ENCODE peak calls at places on chromosomes 16 and 17, in four cellular contexts. One of them, this sample, is unnamed.

GRCh38 chr17:62854026-62854425 is 45.9 kb upstream of the MARCHF10 start:
- DNase-seq in lung microvascular endothelial cell: no peak
- DNase-seq in upper lobe of left lung: no peak
- DNase-seq in cardiac muscle cell: no peak
- DNase-seq in this sample: peak; percentile 8

GRCh38 chr17:35312346-35312745 is 61.1 kb downstream of the SLFN11 start:
- DNase-seq in lung microvascular endothelial cell: no peak
- DNase-seq in upper lobe of left lung: no peak
- DNase-seq in cardiac muscle cell: no peak
- DNase-seq in this sample: no peak

GRCh38 chr16:47634126-47634525 is 173.0 kb downstream of the PHKB start:
- DNase-seq in lung microvascular endothelial cell: no peak
- DNase-seq in upper lobe of left lung: no peak
- DNase-seq in cardiac muscle cell: no peak
- DNase-seq in this sample: no peak

GRCh38 chr17:17071531-17072360 is 29.5 kb downstream of the MPRIP start:
- DNase-seq in lung microvascular endothelial cell: no peak
- DNase-seq in upper lobe of left lung: no peak
- DNase-seq in cardiac muscle cell: no peak
- DNase-seq in this sample: no peak

GRCh38 chr17:2690165-2691068 is 21.1 kb downstream of the CLUH start:
- DNase-seq in lung microvascular endothelial cell: no peak
- DNase-seq in upper lobe of left lung: no peak
- DNase-seq in cardiac muscle cell: no peak
- DNase-seq in this sample: no peak

GRCh38 chr17:71423871-71424546 is 696.8 kb upstream of the SOX9 start:
- DNase-seq in lung microvascular endothelial cell: no peak
- DNase-seq in upper lobe of left lung: no peak
- DNase-seq in cardiac muscle cell: no peak
- DNase-seq in this sample: no peak

GRCh38 chr17:4796550-4796915 is 569 bp downstream of the PSMB6 start:
- DNase-seq in lung microvascular endothelial cell: peak; percentile 66
- DNase-seq in upper lobe of left lung: no peak
- DNase-seq in cardiac muscle cell: peak; percentile 52
- DNase-seq in this sample: peak; percentile 69

GRCh38 chr16:86899757-86900156 is 321.4 kb downstream of the FOXL1 start:
- DNase-seq in lung microvascular endothelial cell: peak; percentile 97
- DNase-seq in upper lobe of left lung: no peak
- DNase-seq in cardiac muscle cell: no peak
- DNase-seq in this sample: no peak

GRCh38 chr17:81379523-81379942 is 15.7 kb upstream of the BAHCC1 start:
- DNase-seq in lung microvascular endothelial cell: peak; percentile 19
- DNase-seq in upper lobe of left lung: no peak
- DNase-seq in cardiac muscle cell: no peak
- DNase-seq in this sample: peak; percentile 56

GRCh38 chr17:30396129-30396528 is 17.4 kb downstream of the CPD start:
- DNase-seq in lung microvascular endothelial cell: no peak
- DNase-seq in upper lobe of left lung: no peak
- DNase-seq in cardiac muscle cell: no peak
- DNase-seq in this sample: no peak

This sample was measured in ecto neural progenitor cell.